ENCODE peak calls at places on chromosomes 4 and X, in eight cellular contexts. U is HT-29; N is activated T-cell treated with anti-CD3 and anti-CD28 coated beads for 1 hour; Z is stimulated activated CD8-positive, alpha-beta memory T cell treated with anti-CD3 and anti-CD28 coated beads, Interleukin-2, amount 100 ng/mL, for 1 hour; B is EL; O is NCI-H2081; R is HFFc6; S is non-pigmented ciliary epithelial cell. W is an unnamed sample.

GRCh38 chr4:22504931-22505330 is 10.9 kb downstream of the ADGRA3 start:
- DNase-seq in U (no peak), N (no peak), R (no peak), O (no peak), B (no peak), S (no peak), Z (no peak), W (no peak)

GRCh38 chr4:182177166-182177565 is 66.0 kb upstream of the TENM3 start:
- DNase-seq in B (no peak), N (no peak), Z (no peak), U (no peak), S (no peak), O (no peak), R (no peak), W (no peak)

GRCh38 chr4:83757121-83757621 is 221.3 kb downstream of the GPAT3 start:
- DNase-seq in U (no peak), R (no peak), O (no peak), Z (no peak), S (no peak), N (no peak), B (no peak), W (no peak)

GRCh38 chrX:3094261-3094660 is 53.0 kb downstream of the ARSF start:
- DNase-seq in R (no peak), Z (no peak), B (no peak), U (peak), N (no peak), O (no peak), S (no peak), W (no peak)

GRCh38 chr4:73620115-73620792 is at the start of gene RASSF6:
- DNase-seq in U (peak), N (no peak), B (no peak), S (no peak), R (no peak), Z (no peak), O (peak), W (peak)

GRCh38 chrX:13165266-13165665 is 120.8 kb upstream of the FAM9C start:
- DNase-seq in Z (no peak), B (no peak), R (no peak), N (no peak), S (no peak), U (no peak), O (no peak), W (no peak)

GRCh38 chr4:89751416-89751815 is 85.5 kb downstream of the SNCA start:
- DNase-seq in O (no peak), Z (no peak), U (no peak), S (no peak), B (no peak), N (no peak), R (no peak), W (no peak)

GRCh38 chr4:95638920-95639501 is 90.2 kb upstream of the UNC5C start:
- DNase-seq in U (no peak), R (no peak), Z (no peak), S (no peak), O (no peak), B (no peak), N (no peak), W (no peak)

GRCh38 chrX:97294016-97294415 is 410.3 kb downstream of the RPA4 start:
- DNase-seq in Z (no peak), U (peak), B (no peak), N (no peak), R (no peak), O (no peak), S (no peak), W (no peak)

GRCh38 chr4:69054578-69055200 is 41.6 kb upstream of the UGT2B7 start:
- DNase-seq in S (peak), N (no peak), U (peak), B (peak), Z (no peak), O (no peak), R (peak), W (no peak)

GRCh38 chrX:71650333-71650969 is 16.9 kb upstream of the LOC101059915 start:
- DNase-seq in Z (no peak), N (no peak), B (no peak), O (no peak), U (peak), S (no peak), R (no peak), W (no peak)

GRCh38 chr4:37970702-37971101 is 10.5 kb downstream of the PTTG2 start:
- DNase-seq in N (peak), O (peak), Z (no peak), R (peak), S (no peak), B (peak), U (peak), W (peak)

GRCh38 chr4:15920723-15921591 is 17.6 kb downstream of the FGFBP1 start:
- DNase-seq in U (peak), O (no peak), Z (no peak), S (peak), N (no peak), B (peak), R (peak), W (no peak)

GRCh38 chrX:30666094-30666493 is 12.9 kb downstream of the GK start:
- DNase-seq in S (no peak), U (no peak), Z (no peak), O (no peak), R (no peak), N (no peak), B (no peak), W (no peak)

GRCh38 chr4:41600243-41600642 is 62.3 kb downstream of the LIMCH1 start:
- DNase-seq in R (no peak), U (peak), N (no peak), O (no peak), B (peak), S (no peak), Z (no peak), W (no peak)

GRCh38 chr4:158775091-158775651 is 6.3 kb downstream of the FNIP2 start:
- DNase-seq in O (no peak), S (no peak), R (peak), U (peak), Z (no peak), B (peak), N (no peak), W (no peak)